ENCODE peak calls at places on chromosomes 11 and 22, in four cellular contexts. M is neural progenitor cell; V is MM.1S; Z is CD8-positive, alpha-beta T cell. R is an unnamed sample.

GRCh38 chr11:84890706-84891105 is 736.4 kb downstream of the DLG2 start:
- DNase-seq in M (peak; percentile 91), V (no peak), Z (no peak), R (no peak)

GRCh38 chr11:102234779-102235439 is 82.4 kb upstream of the BIRC3 start:
- DNase-seq in M (no peak), V (no peak), Z (no peak), R (no peak)

GRCh38 chr11:133894956-133895549 is 49.7 kb upstream of the SPATA19 start:
- DNase-seq in M (peak; percentile 58), V (no peak), Z (no peak), R (no peak)

GRCh38 chr11:79400717-79401330 is 40.0 kb downstream of the TENM4 start:
- DNase-seq in M (peak; percentile 65), V (no peak), Z (no peak), R (peak; percentile 57)

GRCh38 chr22:26322179-26322905 is 106.7 kb upstream of the ASPHD2 start:
- DNase-seq in M (no peak), V (no peak), Z (no peak), R (no peak)

GRCh38 chr11:19646921-19647320 is 65.7 kb upstream of the NAV2 start:
- DNase-seq in M (no peak), V (no peak), Z (no peak), R (no peak)

GRCh38 chr11:2940166-2940929 is 11.1 kb upstream of the PHLDA2 start:
- DNase-seq in M (no peak), V (no peak), Z (peak; percentile 28), R (peak; percentile 48)

GRCh38 chr11:128908391-128909246 is 17.5 kb downstream of the KCNJ5 start:
- DNase-seq in M (no peak), V (no peak), Z (no peak), R (peak; percentile 85)

GRCh38 chr11:72759468-72759867 is 7.3 kb upstream of the ARAP1 start:
- DNase-seq in M (no peak), V (no peak), Z (no peak), R (no peak)

GRCh38 chr11:43269229-43269928 is 42.4 kb upstream of the API5 start:
- DNase-seq in M (peak; percentile 40), V (no peak), Z (no peak), R (no peak)

GRCh38 chr11:31303644-31304043 is 65.9 kb downstream of the DCDC1 start:
- DNase-seq in M (no peak), V (no peak), Z (no peak), R (peak; percentile 21)

GRCh38 chr11:28835790-28836189 is 727.6 kb downstream of the METTL15 start:
- DNase-seq in M (no peak), V (no peak), Z (no peak), R (no peak)
- H3K4me1 ChIP-seq in M (peaks cover 13% of the 10 kb centered on the region), V (no peaks in the 10 kb centered on the region), Z (no peaks in the 10 kb centered on the region), R (no peaks in the 10 kb centered on the region)

GRCh38 chr11:119207300-119207570 is 1.1 kb downstream of the CBL start:
- DNase-seq in M (no peak), V (peak; percentile 9), Z (no peak), R (no peak)
- H3K4me3 ChIP-seq in M (peak overlapping the region; percentile 99), V (peak overlapping the region; percentile 100), Z (peak overlapping the region; percentile 62), R (no peak overlapping the region)

GRCh38 chr11:68660066-68660810 is 24.1 kb upstream of the GAL start:
- DNase-seq in M (no peak), V (no peak), Z (no peak), R (no peak)

GRCh38 chr11:68658661-68659060 is 25.7 kb upstream of the GAL start:
- DNase-seq in M (no peak), V (no peak), Z (no peak), R (no peak)

GRCh38 chr11:68657021-68657780 is 27.1 kb upstream of the GAL start:
- DNase-seq in M (no peak), V (no peak), Z (no peak), R (no peak)

GRCh38 chr11:68659158-68659921 is 25.0 kb upstream of the GAL start:
- DNase-seq in M (no peak), V (no peak), Z (no peak), R (peak; percentile 53)

GRCh38 chr11:68658097-68658496 is 26.2 kb upstream of the GAL start:
- DNase-seq in M (no peak), V (no peak), Z (no peak), R (no peak)
- H3K27ac ChIP-seq in M (no peak overlapping the region), V (no peak overlapping the region), Z (no peak overlapping the region), R (no peak overlapping the region)

DNA sequence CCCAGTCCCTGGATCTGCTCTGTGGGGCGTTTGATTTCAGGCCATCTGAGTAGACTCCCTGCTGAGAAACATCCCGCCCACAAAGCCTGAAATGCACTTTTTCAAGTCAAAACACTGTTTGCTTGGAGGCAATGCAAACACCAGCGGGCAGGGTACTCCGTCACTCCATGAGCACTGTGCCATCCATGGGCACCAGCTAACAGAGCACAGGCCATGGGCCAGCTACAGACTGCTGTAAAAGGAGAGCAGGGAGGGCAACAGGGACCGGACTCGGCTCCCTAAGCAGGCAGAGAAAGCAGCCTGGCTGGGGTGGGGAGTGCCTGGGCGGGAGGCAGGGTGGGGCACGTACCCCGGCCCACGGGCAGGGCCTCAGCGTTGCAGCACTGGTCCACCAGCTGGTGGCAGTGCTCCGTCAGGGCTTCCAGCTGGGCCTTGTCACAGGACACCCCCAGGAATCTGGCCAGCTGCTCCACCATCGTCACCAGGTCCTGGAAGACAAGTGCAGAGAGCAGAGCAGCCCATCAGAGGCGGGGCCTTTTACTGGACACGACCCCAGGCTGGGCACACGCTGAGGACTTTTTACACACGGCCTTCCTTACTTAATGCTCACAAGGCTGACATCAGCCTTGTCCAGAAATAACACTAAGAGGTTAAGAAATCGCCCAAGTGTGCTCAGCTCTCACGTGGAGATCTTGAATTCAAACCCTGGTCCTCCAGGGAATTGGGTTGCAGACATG is 16.8 kb upstream of the EFCAB6 start:
- DNase-seq in M (no peak), V (no peak), Z (no peak), R (no peak)
- H3K4me1 ChIP-seq in M (peaks cover under 1% of the 10 kb centered on the region), V (no peaks in the 10 kb centered on the region), Z (no peaks in the 10 kb centered on the region), R (peaks cover 5% of the 10 kb centered on the region)

DNA sequence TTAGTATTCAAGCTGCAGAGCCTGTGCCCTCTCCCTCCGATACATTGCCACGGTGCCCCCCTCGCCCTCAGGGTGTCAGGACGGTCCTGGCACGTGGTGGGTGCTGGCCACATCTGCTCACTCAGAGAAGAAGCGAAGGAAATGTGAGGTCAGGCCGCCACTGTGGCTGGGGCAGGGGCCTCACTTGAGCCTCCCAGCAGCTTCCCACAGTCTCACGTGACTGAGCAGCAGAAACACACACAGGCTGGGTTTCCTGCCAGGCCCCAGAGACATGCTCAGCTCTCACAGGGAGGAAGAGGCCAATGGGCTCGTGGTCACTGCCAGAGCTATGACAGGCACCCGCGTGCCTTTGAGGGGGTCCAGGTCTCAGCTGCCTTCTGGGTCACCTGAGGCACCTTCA is 37.9 kb upstream of the PRR5 start:
- DNase-seq in M (no peak), V (no peak), Z (peak; percentile 47), R (peak; percentile 72)
- H3K4me3 ChIP-seq in M (no peak overlapping the region), V (no peak overlapping the region), Z (no peak overlapping the region), R (no peak overlapping the region)

GRCh38 chr22:17832665-17833064 is 58.4 kb upstream of the BID start:
- DNase-seq in M (no peak), V (no peak), Z (no peak), R (no peak)

GRCh38 chr22:17828502-17829080 is 54.3 kb upstream of the BID start:
- DNase-seq in M (no peak), V (no peak), Z (no peak), R (no peak)

GRCh38 chr22:17829691-17830040 is 55.4 kb upstream of the BID start:
- DNase-seq in M (no peak), V (no peak), Z (no peak), R (no peak)

GRCh38 chr22:17830041-17830961 is 56.0 kb upstream of the BID start:
- DNase-seq in M (peak; percentile 86), V (peak; percentile 69), Z (peak; percentile 72), R (peak; percentile 90)

GRCh38 chr22:17831527-17832251 is 57.4 kb upstream of the BID start:
- DNase-seq in M (no peak), V (no peak), Z (no peak), R (no peak)
- H3K27ac ChIP-seq in M (no peak overlapping the region), V (no peak overlapping the region), Z (no peak overlapping the region), R (no peak overlapping the region)

GRCh38 chr11:65643971-65644370 is 6.1 kb downstream of the SIPA1 start:
- DNase-seq in M (no peak), V (no peak), Z (no peak), R (no peak)

GRCh38 chr11:65641233-65642013 is 3.5 kb downstream of the SIPA1 start:
- DNase-seq in M (no peak), V (no peak), Z (no peak), R (no peak)

GRCh38 chr11:65639623-65640482 is 2.0 kb downstream of the SIPA1 start:
- DNase-seq in M (no peak), V (no peak), Z (peak; percentile 64), R (no peak)

GRCh38 chr11:65640483-65641207 is 2.7 kb downstream of the SIPA1 start:
- DNase-seq in M (no peak), V (no peak), Z (peak; percentile 36), R (no peak)

DNA sequence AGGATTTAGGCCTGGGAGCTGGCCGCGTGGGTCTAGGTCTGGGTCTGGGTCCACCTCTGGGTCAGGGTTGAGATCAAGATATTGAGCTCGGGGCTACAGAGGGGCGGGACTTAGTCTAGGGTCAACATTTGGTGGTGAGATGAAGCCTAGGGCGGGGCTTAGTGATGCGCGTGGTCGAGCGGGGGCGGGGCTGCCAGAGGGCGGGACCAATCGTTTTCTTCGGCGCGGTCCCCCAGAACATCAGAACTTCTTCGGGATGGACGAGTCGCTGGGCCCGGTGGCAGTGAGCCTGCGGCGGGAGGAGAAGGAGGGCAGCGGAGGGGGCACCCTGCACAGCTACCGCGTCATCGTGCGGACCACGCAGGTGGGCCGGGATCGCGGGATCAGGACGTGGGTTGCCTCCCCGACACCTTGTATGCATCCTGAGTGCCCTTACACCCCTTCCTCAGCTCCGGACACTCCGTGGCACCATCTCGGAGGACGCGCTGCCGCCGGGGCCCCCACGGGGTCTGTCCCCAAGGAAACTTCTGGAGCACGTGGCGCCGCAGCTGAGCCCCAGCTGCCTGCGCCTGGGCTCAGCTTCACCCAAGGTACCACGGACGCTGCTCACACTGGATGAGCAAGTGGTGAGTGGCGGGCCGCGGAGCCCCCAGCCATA is 4.2 kb downstream of the SIPA1 start:
- DNase-seq in M (peak; percentile 62), V (no peak), Z (no peak), R (no peak)
- H3K4me1 ChIP-seq in M (peaks cover 13% of the 10 kb centered on the region), V (peaks cover 9% of the 10 kb centered on the region), Z (peaks cover 58% of the 10 kb centered on the region), R (peaks cover 23% of the 10 kb centered on the region)

DNA sequence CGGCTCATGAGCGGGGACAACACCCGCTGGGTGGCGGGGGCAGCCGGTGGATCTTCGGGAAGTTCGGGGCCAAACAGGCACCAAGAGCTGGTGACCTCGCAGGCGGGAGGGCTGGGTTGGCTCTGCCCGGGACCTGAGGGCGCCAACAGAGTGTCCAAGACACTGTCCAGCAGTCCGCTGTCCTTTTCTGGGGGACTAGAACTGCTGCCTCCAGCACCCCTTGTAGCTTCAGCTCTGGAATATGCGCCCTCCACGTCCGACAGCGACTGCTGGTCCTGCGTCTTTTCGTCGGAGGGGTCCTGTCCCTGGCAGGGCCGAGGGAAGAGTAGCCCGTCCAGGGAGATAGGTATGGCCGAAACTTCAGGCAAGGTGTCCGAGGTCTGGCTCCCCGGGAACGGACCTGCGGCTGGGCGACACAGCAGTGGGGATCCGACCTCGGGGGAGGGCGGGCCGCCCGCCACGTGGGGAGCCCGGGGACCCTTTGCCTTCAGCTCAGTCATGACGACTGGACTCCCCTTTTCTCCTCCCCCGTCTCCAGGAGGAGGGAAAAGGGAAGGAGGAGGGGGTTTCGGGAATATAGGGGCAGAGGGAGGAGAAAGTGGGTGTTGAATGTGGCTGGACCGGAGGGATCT is 926 bp downstream of the PGR start:
- DNase-seq in M (peak; percentile 36), V (no peak), Z (no peak), R (no peak)
- H3K4me3 ChIP-seq in M (peak overlapping the region; percentile 49), V (no peak overlapping the region), Z (no peak overlapping the region), R (no peak overlapping the region)